ENCODE peak calls at places on chromosomes 1 and 21, in eight cellular contexts. D is psoas muscle, W is OCI-LY7, T is left ventricle myocardium inferior, Q is K562, U is cardiac muscle cell, J is PC-3, S is prostate gland. G is an unnamed sample.

GRCh38 chr1:61300899-61301298 is 218.5 kb downstream of the NFIA start:
- DNase-seq in W (no peak), J (no peak), T (no peak), S (no peak), D (no peak), U (no peak), Q (no peak), G (no peak)

GRCh38 chr1:97567000-97567749 is 353.7 kb downstream of the DPYD start:
- DNase-seq in J (no peak), U (peak; percentile 48), D (no peak), T (no peak), W (no peak), Q (no peak), S (no peak), G (no peak)

GRCh38 chr1:23600283-23600682 is 41.0 kb upstream of the ID3 start:
- DNase-seq in S (no peak), U (no peak), W (peak; percentile 68), Q (no peak), J (no peak), T (no peak), D (no peak), G (no peak)

GRCh38 chr1:163914785-163915413 is 593.1 kb downstream of the NUF2 start:
- DNase-seq in U (no peak), W (no peak), D (no peak), S (no peak), T (no peak), J (no peak), Q (no peak), G (no peak)

GRCh38 chr1:83689900-83690868 is 308.7 kb downstream of the TTLL7 start:
- DNase-seq in J (no peak), U (no peak), Q (no peak), D (no peak), W (peak; percentile 15), S (no peak), T (no peak), G (no peak)

GRCh38 chr1:111225717-111226400 is 1.7 kb upstream of the CHI3L2 start:
- DNase-seq in J (no peak), D (no peak), W (no peak), U (no peak), S (no peak), Q (no peak), T (no peak), G (no peak)

GRCh38 chr1:923131-923990 is at the start of gene SAMD11:
- DNase-seq in D (peak; percentile 92), T (peak; percentile 92), S (peak; percentile 73), J (peak; percentile 81), W (peak; percentile 83), Q (peak; percentile 94), U (peak; percentile 95), G (peak; percentile 75)

GRCh38 chr21:33078907-33079582 is 9.1 kb downstream of the OLIG1 start:
- DNase-seq in W (no peak), Q (peak; percentile 68), T (no peak), J (peak; percentile 86), S (peak; percentile 29), U (no peak), D (no peak), G (no peak)

GRCh38 chr1:25106352-25106751 is 126.0 kb downstream of the SYF2 start:
- DNase-seq in J (no peak), S (no peak), Q (no peak), D (no peak), T (no peak), W (no peak), U (no peak), G (no peak)

GRCh38 chr21:36400719-36401118 is 15.5 kb downstream of the CHAF1B start:
- DNase-seq in W (no peak), T (no peak), J (no peak), D (no peak), Q (no peak), U (no peak), S (no peak), G (no peak)

GRCh38 chr1:243354511-243355153 is 98.8 kb downstream of the SDCCAG8 start:
- DNase-seq in D (no peak), S (no peak), U (no peak), W (no peak), J (no peak), T (no peak), Q (no peak), G (no peak)

GRCh38 chr1:43980255-43981134 is 1.5 kb downstream of the B4GALT2 start:
- DNase-seq in D (no peak), Q (no peak), W (no peak), T (no peak), U (no peak), J (peak; percentile 39), S (no peak), G (no peak)

GRCh38 chr1:151513626-151514101 is 2.5 kb downstream of the CGN start:
- DNase-seq in Q (no peak), T (no peak), J (peak; percentile 88), W (peak; percentile 8), U (no peak), D (no peak), S (peak; percentile 67), G (peak; percentile 82)

GRCh38 chr1:1332774-1333480 is 1.8 kb downstream of the TAS1R3 start:
- DNase-seq in W (no peak), T (no peak), D (no peak), S (peak; percentile 49), U (no peak), J (peak; percentile 73), Q (no peak), G (no peak)

GRCh38 chr1:14742181-14742980 is 143.9 kb downstream of the KAZN start:
- DNase-seq in Q (no peak), U (no peak), S (no peak), T (no peak), D (no peak), J (peak; percentile 96), W (peak; percentile 53), G (no peak)

GRCh38 chr1:115332813-115333608 is 5.0 kb downstream of the NGF start:
- DNase-seq in D (peak; percentile 72), Q (no peak), S (no peak), W (no peak), T (no peak), U (no peak), J (no peak), G (no peak)

GRCh38 chr1:46274224-46275029 is 26.9 kb downstream of the RAD54L start:
- DNase-seq in S (no peak), U (no peak), W (no peak), J (no peak), D (no peak), Q (no peak), T (no peak), G (no peak)

GRCh38 chr1:201838381-201838780 is 9.4 kb downstream of the IPO9 start:
- DNase-seq in Q (no peak), J (no peak), S (no peak), U (no peak), D (no peak), W (no peak), T (no peak), G (no peak)

GRCh38 chr1:201842472-201843020 is 13.6 kb downstream of the IPO9 start:
- DNase-seq in J (no peak), U (no peak), S (no peak), W (no peak), Q (no peak), T (no peak), D (no peak), G (no peak)

GRCh38 chr1:201834621-201835020 is 5.7 kb downstream of the IPO9 start:
- DNase-seq in J (no peak), S (no peak), T (no peak), W (no peak), U (no peak), D (no peak), Q (no peak), G (no peak)

GRCh38 chr1:201841265-201841912 is 12.4 kb downstream of the IPO9 start:
- DNase-seq in S (no peak), D (no peak), J (no peak), U (no peak), Q (no peak), T (no peak), W (no peak), G (no peak)

DNA sequence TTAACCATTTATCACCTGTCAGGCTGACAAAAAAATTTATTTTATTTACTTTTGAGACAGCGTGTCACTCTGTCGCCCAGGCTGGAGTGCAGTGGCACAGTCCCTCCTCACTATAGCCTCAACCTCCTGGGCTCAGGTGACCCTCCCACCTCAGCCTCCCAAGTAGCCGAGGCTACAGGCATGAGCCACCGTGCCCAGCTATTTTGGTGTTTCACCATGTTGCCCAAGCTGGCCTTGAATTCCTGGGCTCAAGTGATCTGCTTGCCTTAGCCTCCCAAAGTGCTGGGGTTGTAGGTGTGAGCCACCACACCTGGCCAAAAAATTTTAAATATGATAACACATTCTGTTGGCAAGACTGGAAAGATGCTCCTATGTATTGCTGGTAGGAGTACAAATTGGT is 11.1 kb downstream of the IPO9 start:
- DNase-seq in Q (no peak), T (no peak), W (no peak), D (no peak), J (no peak), U (no peak), S (no peak), G (no peak)
- H3K36me3 ChIP-seq in Q (peaks cover 58% of the 10 kb centered on the region), T (peaks cover 10% of the 10 kb centered on the region), W (peaks cover 81% of the 10 kb centered on the region), D (peaks cover 10% of the 10 kb centered on the region), J (no peaks in the 10 kb centered on the region), U (no peaks in the 10 kb centered on the region), S (no peaks in the 10 kb centered on the region), G (peaks cover 3% of the 10 kb centered on the region)

DNA sequence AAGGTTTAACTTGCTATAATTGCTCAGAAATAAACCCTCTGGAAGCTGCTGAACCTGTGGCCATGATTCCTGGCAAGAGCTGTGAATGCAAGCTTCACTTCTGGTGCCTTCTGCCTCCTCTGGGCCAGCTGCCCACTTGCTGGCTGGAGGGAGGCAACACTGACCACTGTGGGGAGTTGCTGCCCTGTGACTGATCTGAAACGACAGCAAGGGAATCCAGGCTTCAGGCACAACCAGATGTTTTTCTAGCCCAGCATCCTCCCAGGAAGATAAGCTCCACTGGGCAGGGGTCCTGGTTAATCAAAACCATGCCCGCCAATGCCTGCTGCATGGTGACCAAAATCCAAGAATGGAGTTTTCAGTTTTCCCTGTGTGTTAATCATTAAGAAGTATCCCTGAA is 180.0 kb upstream of the HMGB4 start:
- DNase-seq in D (no peak), W (no peak), J (no peak), Q (no peak), U (no peak), T (peak; percentile 25), S (no peak), G (no peak)
- TF ChIP-seq CTCF in D (no peak), W (no peak), J (no peak), Q (no peak), U (no peak), T (peak; percentile 15), S (no peak), G (no peak)

GRCh38 chr1:30732277-30732996 is 9.1 kb upstream of the MATN1 start:
- DNase-seq in J (no peak), U (no peak), S (no peak), T (no peak), Q (no peak), W (no peak), D (no peak), G (no peak)
- H3K4me1 ChIP-seq in J (no peaks in the 10 kb centered on the region), U (no peaks in the 10 kb centered on the region), S (no peaks in the 10 kb centered on the region), T (peaks cover 7% of the 10 kb centered on the region), Q (peaks cover 66% of the 10 kb centered on the region), W (peaks cover 37% of the 10 kb centered on the region), D (no peaks in the 10 kb centered on the region), G (no peaks in the 10 kb centered on the region)

DNA sequence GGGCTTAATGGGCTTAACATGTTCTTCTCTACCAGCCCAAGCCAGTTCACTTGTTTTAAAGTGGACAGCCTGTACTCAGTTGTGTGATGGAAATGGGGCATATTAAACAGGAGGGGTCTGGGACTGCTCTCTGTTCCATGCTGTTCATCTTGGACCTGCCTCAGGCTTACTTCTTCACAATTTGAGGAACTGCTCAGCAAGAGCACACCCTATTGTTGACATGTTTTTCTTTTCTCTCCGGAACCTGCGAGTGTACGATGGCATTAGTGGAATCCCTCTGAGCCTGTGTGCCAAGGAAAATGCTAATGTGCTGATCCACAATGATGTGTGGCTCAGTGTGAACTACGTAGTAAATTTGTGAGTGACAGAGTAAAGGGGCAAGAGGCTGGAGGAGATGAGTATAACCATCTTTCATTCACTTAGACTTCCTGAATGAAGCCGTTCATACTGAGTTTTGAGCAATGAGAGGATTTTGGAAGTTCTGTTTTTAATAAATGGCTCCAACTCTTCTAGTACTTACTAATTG is 6.9 kb downstream of the AHCYL1 start:
- DNase-seq in J (no peak), S (no peak), D (no peak), Q (no peak), T (no peak), W (no peak), U (no peak), G (no peak)
- H3K36me3 ChIP-seq in J (peaks cover 17% of the 10 kb centered on the region), S (no peaks in the 10 kb centered on the region), D (peaks cover 14% of the 10 kb centered on the region), Q (peaks cover 79% of the 10 kb centered on the region), T (peaks cover 6% of the 10 kb centered on the region), W (peaks cover 11% of the 10 kb centered on the region), U (peaks cover 13% of the 10 kb centered on the region), G (peaks cover 2% of the 10 kb centered on the region)

G was measured in lung.